ENCODE peak calls at places on chromosomes 13 and 19, in eight cellular contexts. S is hepatocyte; E is stimulated activated CD8-positive, alpha-beta memory T cell treated with anti-CD3 and anti-CD28 coated beads, Interleukin-4, amount 100 ng/mL, for 4 hours; K is effector CD4-positive, alpha-beta T cell; X is fibroblast of lung; Q is progenitor cell of endocrine pancreas; H is stimulated activated CD4-positive, alpha-beta T cell treated with anti-CD3 and anti-CD28 coated beads, Interleukin-15, amount 100 ng/mL, for 1 hour; R is BJ. M is an unnamed sample.

GRCh38 chr19:48244289-48244688 is 11.4 kb downstream of the CARD8 start:
- DNase-seq in E (peak; percentile 11), Q (no peak), K (peak; percentile 28), H (no peak), X (peak; percentile 6), S (no peak), R (no peak), M (no peak)

GRCh38 chr13:66237411-66238062 is 992.6 kb downstream of the PCDH9 start:
- DNase-seq in H (no peak), S (no peak), E (no peak), K (no peak), R (no peak), Q (no peak), X (no peak), M (no peak)

GRCh38 chr13:80654638-80655249 is 313.8 kb upstream of the SPRY2 start:
- DNase-seq in E (no peak), R (no peak), X (no peak), H (no peak), K (no peak), S (no peak), Q (no peak), M (no peak)

GRCh38 chr19:860481-861098 is 1.1 kb downstream of the CFD start:
- DNase-seq in S (peak; percentile 93), Q (peak; percentile 52), R (no peak), K (peak; percentile 34), X (peak; percentile 47), E (no peak), H (peak; percentile 26), M (no peak)

GRCh38 chr13:67474114-67474513 is 244.0 kb upstream of the PCDH9 start:
- DNase-seq in R (no peak), X (no peak), H (no peak), Q (no peak), K (no peak), S (no peak), E (no peak), M (no peak)

GRCh38 chr13:42852102-42852501 is 70.7 kb downstream of the FAM216B start:
- DNase-seq in E (no peak), Q (no peak), X (no peak), R (no peak), S (no peak), H (no peak), K (no peak), M (no peak)

GRCh38 chr19:46296722-46297431 is at the start of gene HIF3A:
- DNase-seq in S (peak; percentile 97), K (no peak), X (no peak), E (no peak), H (no peak), R (no peak), Q (peak; percentile 82), M (peak; percentile 97)

GRCh38 chr19:16216744-16217670 is 19.3 kb downstream of the AP1M1 start:
- DNase-seq in Q (no peak), K (no peak), S (no peak), E (no peak), R (no peak), H (no peak), X (no peak), M (no peak)

GRCh38 chr19:18434411-18435184 is 3.3 kb downstream of the ISYNA1 start:
- DNase-seq in Q (no peak), X (no peak), R (no peak), H (no peak), S (no peak), K (no peak), E (no peak), M (no peak)

GRCh38 chr13:27403252-27403678 is 21.2 kb upstream of the GTF3A start:
- DNase-seq in X (peak; percentile 82), E (no peak), K (no peak), S (peak; percentile 13), Q (no peak), H (no peak), R (peak; percentile 84), M (no peak)

GRCh38 chr13:99895428-99895998 is 76.1 kb downstream of the ZIC5 start:
- DNase-seq in Q (no peak), H (no peak), E (no peak), X (no peak), K (no peak), S (no peak), R (no peak), M (no peak)

GRCh38 chr19:7456964-7457541 is 31.8 kb downstream of the PEX11G start:
- DNase-seq in H (no peak), E (no peak), Q (no peak), R (no peak), K (no peak), S (no peak), X (no peak), M (no peak)

GRCh38 chr19:2607712-2608601 is 94.5 kb downstream of the GNG7 start:
- DNase-seq in H (peak; percentile 33), R (no peak), E (peak; percentile 79), Q (no peak), S (no peak), X (no peak), K (peak; percentile 76), M (no peak)

GRCh38 chr19:3603121-3603841 is 3.4 kb downstream of the TBXA2R start:
- DNase-seq in H (no peak), R (no peak), Q (no peak), K (no peak), X (no peak), S (no peak), E (no peak), M (no peak)

GRCh38 chr13:113813070-113813748 is 50.7 kb downstream of the GAS6 start:
- DNase-seq in X (no peak), S (no peak), R (no peak), K (no peak), E (no peak), H (no peak), Q (no peak), M (no peak)

GRCh38 chr19:56594446-56594782 is 688 bp upstream of the ZNF71 start:
- DNase-seq in H (no peak), K (no peak), S (no peak), E (no peak), R (no peak), Q (no peak), X (no peak), M (no peak)

GRCh38 chr13:49652691-49653305 is 24.5 kb downstream of the ARL11 start:
- DNase-seq in S (peak; percentile 49), X (no peak), K (no peak), Q (no peak), R (no peak), H (no peak), E (no peak), M (peak; percentile 52)

GRCh38 chr13:73303858-73304257 is 245.1 kb downstream of the KLF5 start:
- DNase-seq in E (no peak), K (no peak), H (no peak), X (peak; percentile 74), R (peak; percentile 9), Q (no peak), S (no peak), M (peak; percentile 13)

GRCh38 chr19:13881231-13881691 is 4.3 kb downstream of the NANOS3 start:
- DNase-seq in E (no peak), S (no peak), Q (no peak), H (no peak), R (no peak), K (no peak), X (peak; percentile 72), M (peak; percentile 38)

GRCh38 chr19:22595918-22596341 is 38.2 kb upstream of the ZNF492 start:
- DNase-seq in R (no peak), E (no peak), Q (no peak), S (no peak), X (no peak), K (no peak), H (no peak), M (no peak)

GRCh38 chr19:54024660-54025059 is 33.2 kb downstream of the CACNG6 start:
- DNase-seq in X (no peak), R (no peak), K (no peak), Q (no peak), H (no peak), E (no peak), S (no peak), M (no peak)

GRCh38 chr19:58399903-58400637 is 4.6 kb downstream of the RNF225 start:
- DNase-seq in E (no peak), H (no peak), X (no peak), R (no peak), K (no peak), S (no peak), Q (no peak), M (no peak)

GRCh38 chr13:25771641-25772478 is 280.0 kb downstream of the SHISA2 start:
- DNase-seq in K (no peak), E (no peak), R (no peak), S (no peak), Q (no peak), H (no peak), X (peak; percentile 69), M (peak; percentile 17)

GRCh38 chr13:95023405-95023804 is 277.8 kb downstream of the ABCC4 start:
- DNase-seq in S (no peak), X (no peak), E (no peak), R (no peak), H (no peak), K (no peak), Q (no peak), M (no peak)

GRCh38 chr19:42081584-42082258 is 5.8 kb downstream of the ZNF574 start:
- DNase-seq in S (peak; percentile 58), H (no peak), Q (no peak), E (no peak), R (no peak), K (no peak), X (peak; percentile 43), M (no peak)

GRCh38 chr13:110017379-110017778 is 231.0 kb upstream of the IRS2 start:
- DNase-seq in X (peak; percentile 98), R (peak; percentile 80), Q (no peak), H (no peak), E (no peak), S (peak; percentile 81), K (no peak), M (no peak)

GRCh38 chr19:41870401-41870873 is 6.6 kb upstream of the CD79A start:
- DNase-seq in K (no peak), Q (no peak), E (no peak), R (no peak), S (peak; percentile 30), H (no peak), X (peak; percentile 79), M (no peak)

GRCh38 chr13:85812282-85812681 is 13.1 kb upstream of the SLITRK6 start:
- DNase-seq in E (no peak), K (no peak), Q (no peak), S (no peak), R (no peak), X (no peak), H (no peak), M (no peak)

GRCh38 chr19:19202707-19203011 is 555 bp downstream of the NR2C2AP start:
- DNase-seq in X (no peak), R (no peak), K (no peak), S (no peak), Q (no peak), H (no peak), E (no peak), M (no peak)

M was measured in H1.